ENCODE peak calls at places on chromosomes 16 and 17, in four cellular contexts. U is cardiac fibroblast, H is OCI-LY7, Y is heart right ventricle. R is an unnamed sample.

GRCh38 chr17:57262557-57262956 is 6.2 kb downstream of the MSI2 start:
- DNase-seq in U (no peak), H (no peak), Y (no peak), R (no peak)

GRCh38 chr17:2137342-2138098 is 82.6 kb downstream of the HIC1 start:
- DNase-seq in U (peak), H (peak), Y (no peak), R (no peak)

GRCh38 chr16:72814226-72814625 is 233.7 kb downstream of the ZFHX3 start:
- DNase-seq in U (no peak), H (no peak), Y (no peak), R (no peak)

GRCh38 chr16:84647830-84648594 is at the start of gene KLHL36:
- DNase-seq in U (peak), H (peak), Y (peak), R (peak)

GRCh38 chr16:17204248-17205043 is 266.3 kb downstream of the XYLT1 start:
- DNase-seq in U (no peak), H (no peak), Y (no peak), R (no peak)

GRCh38 chr17:6162892-6163291 is 92.7 kb downstream of the WSCD1 start:
- DNase-seq in U (no peak), H (no peak), Y (no peak), R (no peak)

GRCh38 chr17:17570207-17570797 is 21.2 kb downstream of the PEMT start:
- DNase-seq in U (peak), H (no peak), Y (peak), R (peak)

GRCh38 chr16:4855804-4856203 is 8.5 kb downstream of the UBN1 start:
- DNase-seq in U (no peak), H (no peak), Y (no peak), R (no peak)

GRCh38 chr16:62869837-62870236 is 833.6 kb upstream of the CDH8 start:
- DNase-seq in U (no peak), H (no peak), Y (no peak), R (no peak)

GRCh38 chr16:69187891-69188451 is 1.0 kb downstream of the SNTB2 start:
- DNase-seq in U (peak), H (peak), Y (peak), R (peak)

GRCh38 chr17:38588775-38589174 is 17.0 kb downstream of the SRCIN1 start:
- DNase-seq in U (no peak), H (no peak), Y (no peak), R (no peak)

GRCh38 chr17:33753452-33753851 is 460.4 kb upstream of the ASIC2 start:
- DNase-seq in U (no peak), H (peak), Y (no peak), R (no peak)

GRCh38 chr16:53545433-53545832 is 42.4 kb upstream of the AKTIP start:
- DNase-seq in U (no peak), H (no peak), Y (no peak), R (no peak)

GRCh38 chr17:49444384-49444783 is 29.7 kb upstream of the PHB1 start:
- DNase-seq in U (no peak), H (no peak), Y (no peak), R (no peak)

GRCh38 chr17:37818689-37819088 is 73.8 kb upstream of the HNF1B start:
- DNase-seq in U (no peak), H (no peak), Y (no peak), R (no peak)

GRCh38 chr17:68403122-68403521 is 54.2 kb downstream of the WIPI1 start:
- DNase-seq in U (peak), H (no peak), Y (no peak), R (no peak)

GRCh38 chr17:7834554-7834890 is 505 bp downstream of the KDM6B start:
- DNase-seq in U (no peak), H (no peak), Y (peak), R (peak)

R was measured in occipital lobe.